ENCODE peak calls at places on chromosomes 16 and 17, in seven cellular contexts. Y, L, U, O, R, K and C are unnamed samples.

GRCh38 chr17:42773290-42774035 is at the start of gene VPS25:
- DNase-seq in Y (peak; percentile 72), L (peak; percentile 54), U (peak; percentile 86), O (peak; percentile 88), R (peak; percentile 75), K (peak; percentile 80), C (peak; percentile 68)

GRCh38 chr16:54286067-54286329 is 589 bp downstream of the IRX3 start:
- DNase-seq in Y (no peak), L (no peak), U (no peak), O (no peak), R (no peak), K (no peak), C (no peak)

GRCh38 chr17:29154516-29155234 is 25.5 kb downstream of the MYO18A start:
- DNase-seq in Y (no peak), L (peak; percentile 39), U (peak; percentile 64), O (no peak), R (no peak), K (no peak), C (no peak)

GRCh38 chr17:41957058-41957868 is 9.3 kb upstream of the CNP start:
- DNase-seq in Y (no peak), L (no peak), U (no peak), O (peak; percentile 15), R (no peak), K (no peak), C (no peak)

GRCh38 chr16:13331918-13332317 is 430.5 kb downstream of the SHISA9 start:
- DNase-seq in Y (no peak), L (no peak), U (no peak), O (no peak), R (no peak), K (no peak), C (no peak)

GRCh38 chr16:57169327-57169726 is 16.5 kb downstream of the PSME3IP1 start:
- DNase-seq in Y (no peak), L (no peak), U (no peak), O (peak; percentile 75), R (no peak), K (no peak), C (no peak)

GRCh38 chr16:2280981-2281542 is 13.1 kb upstream of the RNPS1 start:
- DNase-seq in Y (no peak), L (no peak), U (peak; percentile 35), O (no peak), R (no peak), K (no peak), C (no peak)

GRCh38 chr17:50266384-50267073 is 7.7 kb upstream of the TMEM92 start:
- DNase-seq in Y (no peak), L (no peak), U (peak; percentile 88), O (no peak), R (no peak), K (no peak), C (no peak)

GRCh38 chr16:27364493-27365141 is 37.4 kb upstream of the IL21R start:
- DNase-seq in Y (no peak), L (no peak), U (no peak), O (no peak), R (no peak), K (no peak), C (no peak)

GRCh38 chr17:77436058-77436442 is 295.3 kb downstream of the SEC14L1 start:
- DNase-seq in Y (no peak), L (no peak), U (no peak), O (peak; percentile 77), R (no peak), K (no peak), C (no peak)

GRCh38 chr16:49788936-49789335 is 67.0 kb downstream of the ZNF423 start:
- DNase-seq in Y (no peak), L (no peak), U (no peak), O (no peak), R (no peak), K (no peak), C (no peak)

GRCh38 chr16:85490971-85491771 is 122.0 kb upstream of the GSE1 start:
- DNase-seq in Y (peak; percentile 4), L (no peak), U (no peak), O (peak; percentile 65), R (no peak), K (peak; percentile 59), C (peak; percentile 14)

GRCh38 chr16:88407807-88408206 is 25.0 kb downstream of the ZNF469 start:
- DNase-seq in Y (no peak), L (no peak), U (no peak), O (no peak), R (no peak), K (no peak), C (no peak)

GRCh38 chr17:58081641-58082340 is 1.4 kb upstream of the DYNLL2 start:
- DNase-seq in Y (no peak), L (no peak), U (no peak), O (peak; percentile 78), R (peak; percentile 47), K (no peak), C (no peak)

GRCh38 chr17:8125196-8125946 is 1.5 kb upstream of the HES7 start:
- DNase-seq in Y (peak; percentile 73), L (peak; percentile 66), U (peak; percentile 80), O (peak; percentile 84), R (peak; percentile 93), K (peak; percentile 74), C (peak; percentile 78)

GRCh38 chr16:69315486-69316311 is 4.5 kb downstream of the VPS4A start:
- DNase-seq in Y (no peak), L (no peak), U (no peak), O (no peak), R (no peak), K (no peak), C (no peak)

GRCh38 chr16:56005958-56006357 is 130.8 kb upstream of the CES5A start:
- DNase-seq in Y (no peak), L (no peak), U (no peak), O (no peak), R (no peak), K (no peak), C (no peak)

GRCh38 chr17:18318122-18318521 is 3.0 kb downstream of the SMCR8 start:
- DNase-seq in Y (no peak), L (no peak), U (no peak), O (no peak), R (no peak), K (no peak), C (no peak)

GRCh38 chr17:19753049-19753444 is 4.9 kb upstream of the ALDH3A1 start:
- DNase-seq in Y (no peak), L (peak; percentile 41), U (peak; percentile 94), O (no peak), R (no peak), K (no peak), C (no peak)

GRCh38 chr17:80802626-80803450 is 188.8 kb upstream of the CHMP6 start:
- DNase-seq in Y (no peak), L (no peak), U (peak; percentile 12), O (no peak), R (no peak), K (no peak), C (no peak)

GRCh38 chr16:48124266-48124665 is 31.5 kb downstream of the ABCC12 start:
- DNase-seq in Y (no peak), L (no peak), U (no peak), O (no peak), R (no peak), K (no peak), C (no peak)

GRCh38 chr16:79212114-79212791 is 388.3 kb downstream of the MAF start:
- DNase-seq in Y (no peak), L (no peak), U (no peak), O (peak; percentile 54), R (no peak), K (no peak), C (no peak)

GRCh38 chr16:50299508-50300105 is 33.3 kb downstream of the ADCY7 start:
- DNase-seq in Y (no peak), L (no peak), U (peak; percentile 42), O (no peak), R (no peak), K (no peak), C (no peak)

GRCh38 chr17:82095777-82096708 is 2.0 kb downstream of the FASN start:
- DNase-seq in Y (no peak), L (no peak), U (peak; percentile 44), O (no peak), R (no peak), K (no peak), C (no peak)

GRCh38 chr16:1741553-1742165 is 29.7 kb downstream of the NME3 start:
- DNase-seq in Y (no peak), L (no peak), U (no peak), O (no peak), R (no peak), K (no peak), C (no peak)